ENCODE peak calls at places on chromosomes 13 and 19, in nine cellular contexts. T is activated T-cell treated with anti-CD3 and anti-CD28 coated beads for 1 hour; V is neural progenitor cell; U is adipocyte; P is stimulated activated CD4-positive, alpha-beta T cell treated with anti-CD3 and anti-CD28 coated beads, Interleukin-15, amount 100 ng/mL, for 1 hour; S is RWPE2; H is AG08396; C is NCI-H1048; B is endothelial cell of umbilical vein. W is an unnamed sample.

GRCh38 chr13:72983085-72983768 is 75.6 kb upstream of the KLF5 start:
- DNase-seq in B (no peak), C (no peak), H (no peak), U (peak; percentile 97), V (no peak), T (no peak), S (no peak), P (no peak), W (peak; percentile 69)

GRCh38 chr13:113969973-113970611 is 3.8 kb downstream of the C13orf46 start:
- DNase-seq in S (peak; percentile 56), P (no peak), C (no peak), V (no peak), U (no peak), T (no peak), B (no peak), H (no peak), W (no peak)

GRCh38 chr19:50569023-50569697 is 925 bp upstream of the LRRC4B start:
- DNase-seq in P (no peak), S (no peak), B (no peak), T (no peak), V (no peak), C (no peak), H (no peak), U (no peak), W (no peak)

GRCh38 chr13:48859168-48860105 is 116.3 kb upstream of the FNDC3A start:
- DNase-seq in V (no peak), C (no peak), P (no peak), T (no peak), H (no peak), S (no peak), U (no peak), B (no peak), W (no peak)

GRCh38 chr19:45629704-45630103 is 9.5 kb downstream of the EML2 start:
- DNase-seq in C (no peak), B (no peak), U (no peak), H (no peak), P (no peak), S (no peak), T (no peak), V (no peak), W (no peak)

GRCh38 chr19:41928221-41928683 is at the start of gene ERFL:
- DNase-seq in B (no peak), P (no peak), V (peak; percentile 52), U (peak; percentile 58), T (no peak), C (no peak), S (no peak), H (no peak), W (no peak)

GRCh38 chr19:29683009-29683408 is 17.7 kb downstream of the PLEKHF1 start:
- DNase-seq in H (no peak), B (no peak), C (no peak), U (no peak), T (no peak), V (peak; percentile 81), P (no peak), S (no peak), W (no peak)

GRCh38 chr19:5154129-5154798 is 185.4 kb downstream of the KDM4B start:
- DNase-seq in V (peak; percentile 64), U (peak; percentile 15), S (no peak), H (no peak), T (peak; percentile 33), B (no peak), P (no peak), C (no peak), W (no peak)

GRCh38 chr19:3054972-3055740 is 7.1 kb downstream of the TLE5 start:
- DNase-seq in V (no peak), H (no peak), B (no peak), P (no peak), U (no peak), C (no peak), S (peak; percentile 84), T (no peak), W (peak; percentile 17)

GRCh38 chr13:76293346-76293745 is 592.9 kb downstream of the KCTD12 start:
- DNase-seq in U (peak; percentile 74), P (no peak), C (no peak), V (no peak), S (no peak), H (peak; percentile 31), T (no peak), B (peak; percentile 89), W (peak; percentile 75)

GRCh38 chr19:40089462-40089861 is 1.3 kb downstream of the ZNF780A start:
- DNase-seq in S (no peak), B (no peak), V (no peak), U (peak; percentile 4), H (peak; percentile 12), P (no peak), T (no peak), C (no peak), W (peak; percentile 8)

GRCh38 chr19:33953592-33953991 is 156.9 kb downstream of the KCTD15 start:
- DNase-seq in T (no peak), U (no peak), H (no peak), P (no peak), B (peak; percentile 14), V (no peak), S (no peak), C (no peak), W (no peak)

GRCh38 chr13:65034266-65034665 is 2195.9 kb downstream of the PCDH9 start:
- DNase-seq in C (no peak), B (no peak), U (no peak), P (no peak), V (no peak), S (no peak), T (no peak), H (no peak), W (no peak)

GRCh38 chr19:12991296-12991695 is 4.0 kb upstream of the NFIX start:
- DNase-seq in P (no peak), B (no peak), U (no peak), H (no peak), T (no peak), V (no peak), S (no peak), C (no peak), W (no peak)

GRCh38 chr19:56837892-56838679 is 2.4 kb downstream of the PEG3 start:
- DNase-seq in S (no peak), U (no peak), H (no peak), V (no peak), T (no peak), C (no peak), P (no peak), B (no peak), W (no peak)

GRCh38 chr19:17376935-17377600 is at the start of gene PLVAP:
- DNase-seq in P (no peak), C (no peak), S (no peak), B (peak; percentile 69), U (no peak), T (no peak), V (no peak), H (no peak), W (no peak)

W was measured in IMR-90.